ENCODE peak calls at places on chromosomes 6 and 20, in four cellular contexts. C is uterus, K is IMR-90, L is testis. N is an unnamed sample.

GRCh38 chr6:18488526-18489270 is 101.5 kb downstream of the RNF144B start:
- DNase-seq in C (no peak), K (peak; percentile 57), L (no peak), N (no peak)

GRCh38 chr6:36984581-36985383 is 1.2 kb downstream of the MTCH1 start:
- DNase-seq in L (peak; percentile 76), C (peak; percentile 52), K (peak; percentile 87), N (no peak)

GRCh38 chr20:25340380-25340779 is 50.3 kb downstream of the ABHD12 start:
- DNase-seq in C (no peak), L (no peak), K (no peak), N (no peak)

GRCh38 chr6:41451039-41451438 is 95.1 kb upstream of the FOXP4 start:
- DNase-seq in C (no peak), K (no peak), L (no peak), N (no peak)

GRCh38 chr6:141244366-141244765 is 888.4 kb upstream of the GJE1 start:
- DNase-seq in L (no peak), C (no peak), K (no peak), N (no peak)

GRCh38 chr6:143141442-143141841 is 80.8 kb downstream of the AIG1 start:
- DNase-seq in K (no peak), L (no peak), C (no peak), N (no peak)

GRCh38 chr20:50250748-50251382 is 60.2 kb downstream of the CEBPB start:
- DNase-seq in L (no peak), C (no peak), K (no peak), N (no peak)

GRCh38 chr6:87436435-87436834 is 28.7 kb downstream of the CFAP206 start:
- DNase-seq in C (peak; percentile 15), L (peak; percentile 70), K (peak; percentile 73), N (no peak)

GRCh38 chr20:33689973-33690372 is 3.8 kb upstream of the E2F1 start:
- DNase-seq in C (no peak), K (peak; percentile 66), L (no peak), N (no peak)

GRCh38 chr20:38343798-38344701 is 2.2 kb upstream of the LBP start:
- DNase-seq in C (no peak), K (no peak), L (no peak), N (no peak)

GRCh38 chr20:25139061-25139705 is 56.3 kb upstream of the ENTPD6 start:
- DNase-seq in C (no peak), K (no peak), L (no peak), N (peak; percentile 67)

GRCh38 chr6:63783096-63783495 is 147.5 kb downstream of the PHF3 start:
- DNase-seq in K (no peak), L (no peak), C (no peak), N (no peak)

GRCh38 chr6:100126682-100127484 is 132.9 kb upstream of the MCHR2 start:
- DNase-seq in L (no peak), C (no peak), K (no peak), N (no peak)

DNA sequence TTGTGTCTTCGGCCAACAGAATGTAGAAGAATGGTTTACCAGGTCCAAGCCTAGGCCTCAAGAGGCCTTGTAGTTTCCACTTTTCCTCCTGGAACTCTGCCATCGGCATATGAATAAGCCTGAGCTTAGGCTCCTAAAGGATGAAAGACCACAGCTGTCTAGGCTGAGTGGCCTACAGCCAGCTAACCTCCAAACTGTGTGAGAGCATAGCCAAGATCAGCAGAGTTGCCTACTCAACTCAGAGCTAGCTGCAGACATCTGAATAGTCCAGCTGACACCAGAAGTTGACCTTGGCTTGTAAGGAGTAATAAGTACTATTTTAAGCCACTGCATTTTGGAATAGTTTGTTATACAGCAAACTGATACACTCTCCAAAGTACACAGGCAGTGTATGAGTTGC is 52.6 kb upstream of the SMIM29 start:
- DNase-seq in L (peak; percentile 69), K (peak; percentile 94), C (peak; percentile 22), N (peak; percentile 77)
- H3K27ac ChIP-seq in L (no peak overlapping the region), K (no peak overlapping the region), C (no peak overlapping the region), N (no peak overlapping the region)

GRCh38 chr6:169487579-169488205 is 214.1 kb downstream of the WDR27 start:
- DNase-seq in L (no peak), C (no peak), K (peak; percentile 13), N (no peak)
- TF ChIP-seq CTCF in L (no peak), C (peak; percentile 43), K (peak; percentile 37), N (no peak)

GRCh38 chr6:73610444-73611275 is 43.1 kb downstream of the SLC17A5 start:
- DNase-seq in K (peak; percentile 66), L (no peak), C (no peak), N (no peak)
- H3K27ac ChIP-seq in K (peak overlapping the region; percentile 25), L (no peak overlapping the region), C (no peak overlapping the region), N (no peak overlapping the region)

GRCh38 chr20:12860619-12861247 is 148.0 kb upstream of the SPTLC3 start:
- DNase-seq in C (no peak), K (no peak), L (no peak), N (no peak)
- TF ChIP-seq CTCF in C (no peak), K (no peak), L (no peak), N (no peak)